ENCODE peak calls at places on chromosomes 2 and 18, in six cellular contexts. E is body of pancreas, C is BE2C, G is spleen, A is cardiac muscle cell, S is AG09309. K is an unnamed sample.

GRCh38 chr2:189014426-189015138 is 40.4 kb downstream of the COL3A1 start:
- DNase-seq in E (peak; percentile 16), C (no peak), G (no peak), A (peak; percentile 65), S (peak; percentile 38), K (no peak)

GRCh38 chr2:10008809-10009176 is 34.6 kb upstream of the KLF11 start:
- DNase-seq in S (no peak), C (no peak), G (peak; percentile 15), A (no peak), E (no peak), K (no peak)

GRCh38 chr2:190478572-190478971 is 56.0 kb downstream of the NEMP2 start:
- DNase-seq in S (no peak), G (no peak), E (no peak), A (no peak), C (no peak), K (no peak)

GRCh38 chr2:173667415-173667814 is 297.8 kb downstream of the SP3 start:
- DNase-seq in S (no peak), A (peak; percentile 11), E (no peak), G (no peak), C (no peak), K (no peak)

GRCh38 chr2:58131191-58132011 is 84.8 kb downstream of the VRK2 start:
- DNase-seq in G (no peak), A (peak; percentile 82), S (no peak), E (peak; percentile 69), C (peak; percentile 7), K (no peak)

GRCh38 chr2:26716769-26717168 is 24.2 kb downstream of the KCNK3 start:
- DNase-seq in A (no peak), S (no peak), G (no peak), C (no peak), E (no peak), K (no peak)

GRCh38 chr18:7255054-7255453 is 24.2 kb downstream of the LRRC30 start:
- DNase-seq in E (no peak), C (no peak), S (no peak), A (no peak), G (no peak), K (no peak)

GRCh38 chr18:11392974-11393373 is 216.4 kb upstream of the SLC35G4 start:
- DNase-seq in S (no peak), G (no peak), C (no peak), A (no peak), E (no peak), K (no peak)

GRCh38 chr2:127575941-127576432 is 40.5 kb downstream of the MYO7B start:
- DNase-seq in C (no peak), E (no peak), G (peak; percentile 65), A (peak; percentile 64), S (no peak), K (no peak)

GRCh38 chr2:27089111-27089954 is 2.8 kb downstream of the KHK start:
- DNase-seq in E (no peak), C (no peak), G (no peak), A (no peak), S (no peak), K (no peak)

GRCh38 chr18:363327-364115 is 95.7 kb upstream of the THOC1 start:
- DNase-seq in S (peak; percentile 91), A (peak; percentile 77), E (no peak), C (no peak), G (no peak), K (no peak)

GRCh38 chr18:54043484-54044256 is 180.8 kb downstream of the MBD2 start:
- DNase-seq in E (no peak), A (peak; percentile 30), S (no peak), G (no peak), C (no peak), K (no peak)

GRCh38 chr2:232880764-232881351 is 10.8 kb downstream of the SNORC start:
- DNase-seq in G (peak; percentile 68), A (no peak), E (no peak), C (no peak), S (no peak), K (no peak)

GRCh38 chr2:191479680-191480023 is 198.3 kb upstream of the NABP1 start:
- DNase-seq in S (no peak), G (no peak), E (no peak), C (no peak), A (no peak), K (no peak)

GRCh38 chr2:99831772-99832171 is 310.6 kb downstream of the AFF3 start:
- DNase-seq in E (no peak), G (no peak), C (no peak), A (no peak), S (no peak), K (no peak)

GRCh38 chr2:168907940-168908662 is 7.0 kb downstream of the G6PC2 start:
- DNase-seq in E (no peak), C (no peak), G (no peak), S (no peak), A (no peak), K (no peak)

GRCh38 chr2:239304533-239305221 is 96.1 kb downstream of the HDAC4 start:
- DNase-seq in C (peak; percentile 8), E (no peak), S (no peak), G (peak; percentile 66), A (no peak), K (peak; percentile 62)

GRCh38 chr2:73926493-73927327 is at the start of gene DGUOK:
- DNase-seq in S (peak; percentile 97), A (peak; percentile 100), E (peak; percentile 97), G (peak; percentile 99), C (peak; percentile 92), K (peak; percentile 99)

GRCh38 chr2:190599073-190599472 is 49.8 kb upstream of the NAB1 start:
- DNase-seq in G (no peak), E (no peak), A (peak; percentile 25), S (no peak), C (no peak), K (no peak)

GRCh38 chr2:226906439-226906796 is 70.6 kb downstream of the RHBDD1 start:
- DNase-seq in S (no peak), E (no peak), C (no peak), G (no peak), A (no peak), K (no peak)

GRCh38 chr2:128665113-128665512 is 346.4 kb upstream of the HS6ST1 start:
- DNase-seq in S (no peak), E (no peak), C (no peak), A (no peak), G (peak; percentile 63), K (no peak)

GRCh38 chr18:71036783-71037182 is 747.9 kb downstream of the SOCS6 start:
- DNase-seq in A (peak; percentile 77), S (no peak), G (no peak), E (no peak), C (no peak), K (no peak)

GRCh38 chr2:200603972-200604371 is 18.2 kb downstream of the AOX1 start:
- DNase-seq in C (no peak), A (peak; percentile 62), S (no peak), G (no peak), E (no peak), K (no peak)

GRCh38 chr2:28507806-28508764 is 12.2 kb downstream of the PLB1 start:
- DNase-seq in G (no peak), A (no peak), S (no peak), E (no peak), C (no peak), K (no peak)

DNA sequence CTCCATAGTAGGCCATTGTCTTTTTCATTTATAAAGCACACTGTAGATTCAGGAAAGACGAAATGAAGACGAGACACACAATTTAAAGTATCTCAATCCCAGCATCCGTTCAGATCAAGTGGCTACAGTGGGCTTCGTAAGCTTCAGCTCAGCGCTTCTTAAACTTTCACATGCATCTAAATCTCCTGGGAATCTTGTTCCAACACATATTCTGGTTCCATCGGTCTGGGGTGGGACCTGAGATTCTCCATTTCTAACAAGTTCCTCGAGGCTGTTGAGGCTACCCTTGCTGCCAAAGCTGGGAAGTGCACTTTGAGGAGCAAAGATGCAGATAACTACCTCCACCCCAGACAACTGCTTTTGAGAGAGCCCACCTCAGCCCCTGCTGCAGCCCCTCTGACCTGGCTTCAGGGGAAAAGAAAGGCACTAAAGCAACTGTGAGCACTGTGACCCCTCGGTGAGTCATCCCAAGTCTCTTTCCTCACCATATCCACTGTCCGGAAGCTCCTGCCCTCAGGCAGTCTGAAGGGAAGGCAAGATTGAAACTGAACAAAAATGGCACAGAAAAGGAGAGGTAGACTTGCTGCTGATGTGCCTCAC is 201.1 kb upstream of the FBXO11 start:
- DNase-seq in S (no peak), G (no peak), C (peak; percentile 29), A (peak; percentile 81), E (no peak), K (no peak)
- H3K4me3 ChIP-seq in S (no peak overlapping the region), G (no peak overlapping the region), C (peak overlapping the region; percentile 46), A (no peak overlapping the region), E (no peak overlapping the region), K (no peak overlapping the region)

GRCh38 chr2:213147550-213147949 is 3.9 kb downstream of the IKZF2 start:
- DNase-seq in G (no peak), E (no peak), A (no peak), C (no peak), S (no peak), K (no peak)
- TF ChIP-seq CTCF in G (no peak), E (no peak), A (no peak), C (no peak), S (no peak), K (no peak)

GRCh38 chr18:5419601-5420000 is 124.1 kb upstream of the ZBTB14 start:
- DNase-seq in E (no peak), C (no peak), G (no peak), S (no peak), A (no peak), K (no peak)

GRCh38 chr18:5420909-5421308 is 122.9 kb downstream of the EPB41L3 start:
- DNase-seq in S (no peak), G (no peak), E (no peak), C (no peak), A (no peak), K (no peak)

GRCh38 chr18:5417342-5417741 is 121.8 kb upstream of the ZBTB14 start:
- DNase-seq in S (no peak), E (peak; percentile 75), A (peak; percentile 42), G (no peak), C (no peak), K (no peak)

GRCh38 chr18:5416112-5416511 is 120.6 kb upstream of the ZBTB14 start:
- DNase-seq in G (no peak), C (no peak), S (no peak), A (no peak), E (no peak), K (no peak)

GRCh38 chr18:5418985-5419495 is 123.5 kb upstream of the ZBTB14 start:
- DNase-seq in E (no peak), C (no peak), A (peak; percentile 42), S (no peak), G (no peak), K (no peak)
- H3K4me3 ChIP-seq in E (no peak overlapping the region), C (no peak overlapping the region), A (no peak overlapping the region), S (no peak overlapping the region), G (no peak overlapping the region), K (no peak overlapping the region)

GRCh38 chr2:182870227-182870626 is 3.8 kb upstream of the FRZB start:
- DNase-seq in E (peak; percentile 15), G (no peak), S (no peak), C (peak; percentile 50), A (no peak), K (no peak)
- TF ChIP-seq CTCF in E (no peak), G (no peak), S (peak; percentile 24), C (peak; percentile 64), A (peak; percentile 27), K (no peak)

DNA sequence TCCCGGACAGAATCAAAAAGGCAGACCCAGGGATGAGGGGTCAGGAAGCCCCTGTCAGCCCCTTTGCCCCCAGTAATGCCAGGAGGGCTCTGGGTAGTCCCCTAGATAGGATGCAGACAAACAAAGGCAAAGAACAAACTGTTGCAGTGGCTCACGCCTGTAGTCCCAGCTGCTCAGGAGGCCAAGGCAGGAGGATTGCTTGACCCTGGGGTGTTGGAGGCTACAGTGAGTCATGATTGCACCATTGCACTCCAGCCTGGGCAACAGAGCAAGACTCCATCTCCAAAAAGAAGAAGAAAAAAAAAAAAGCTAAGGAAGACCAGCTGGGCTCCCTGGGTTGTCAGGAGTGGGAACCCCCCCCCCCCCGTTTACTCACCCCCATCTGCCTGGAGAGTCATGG is 24.4 kb upstream of the PTMA start:
- DNase-seq in E (no peak), C (no peak), S (no peak), A (no peak), G (no peak), K (no peak)
- H3K4me3 ChIP-seq in E (no peak overlapping the region), C (no peak overlapping the region), S (no peak overlapping the region), A (no peak overlapping the region), G (no peak overlapping the region), K (no peak overlapping the region)